ENCODE peak calls at places on chromosomes 13 and 19, in four cellular contexts. E is cardiac muscle cell, D is GM23338, Z is heart left ventricle. S is an unnamed sample.

GRCh38 chr19:30719189-30719990 is 347.2 kb downstream of the ZNF536 start:
- DNase-seq in D (peak), Z (peak), E (peak), S (no peak)

GRCh38 chr19:39265321-39265916 is 2.8 kb upstream of the IFNL2 start:
- DNase-seq in D (peak), Z (no peak), E (no peak), S (no peak)

GRCh38 chr13:112056739-112057433 is 10.1 kb upstream of the SOX1 start:
- DNase-seq in E (no peak), Z (no peak), D (peak), S (no peak)

GRCh38 chr13:99297330-99297729 is 9.9 kb downstream of the GPR183 start:
- DNase-seq in E (no peak), D (no peak), Z (no peak), S (no peak)

GRCh38 chr13:49997935-49998334 is 1.1 kb downstream of the TRIM13 start:
- DNase-seq in Z (no peak), E (no peak), D (peak), S (peak)

GRCh38 chr19:10316229-10317044 is 622 bp upstream of the FDX2 start:
- DNase-seq in E (no peak), D (no peak), Z (no peak), S (no peak)

GRCh38 chr19:39843919-39844793 is 2.0 kb downstream of the FBL start:
- DNase-seq in D (peak), Z (no peak), E (peak), S (peak)

GRCh38 chr13:110352735-110353134 is 45.7 kb downstream of the COL4A2 start:
- DNase-seq in Z (no peak), E (no peak), D (peak), S (no peak)

GRCh38 chr13:112454648-112455334 is 78.6 kb downstream of the SPACA7 start:
- DNase-seq in D (no peak), E (no peak), Z (no peak), S (no peak)

GRCh38 chr13:91292630-91293221 is 54.8 kb upstream of the MIR17HG start:
- DNase-seq in D (peak), Z (no peak), E (no peak), S (no peak)

GRCh38 chr19:1252818-1253513 is 4.6 kb downstream of the MIDN start:
- DNase-seq in Z (peak), D (no peak), E (no peak), S (peak)

GRCh38 chr19:14632286-14632685 is 42.4 kb downstream of the ADGRE3 start:
- DNase-seq in Z (no peak), E (no peak), D (peak), S (peak)

GRCh38 chr13:89061821-89062220 is 1390.7 kb downstream of the SLITRK5 start:
- DNase-seq in D (no peak), E (no peak), Z (no peak), S (no peak)

GRCh38 chr19:51116736-51117135 is 8.0 kb upstream of the SIGLEC9 start:
- DNase-seq in Z (no peak), D (no peak), E (no peak), S (no peak)

GRCh38 chr13:31042501-31043165 is 110.2 kb downstream of the TEX26 start:
- DNase-seq in E (no peak), Z (no peak), D (no peak), S (no peak)

S was measured in NB4.